ENCODE peak calls at places on chromosomes 16 and 17, in ten cellular contexts. S, P, F, N, H, C, G, Y, W and B are unnamed samples.

GRCh38 chr16:3358884-3359283 is 3.2 kb downstream of the OR2C1 start:
- DNase-seq in H (no peak), P (no peak), F (no peak), W (no peak), S (no peak), G (no peak), N (no peak), C (peak), Y (no peak), B (no peak)

GRCh38 chr17:32281011-32281451 is 15.4 kb downstream of the RHBDL3 start:
- DNase-seq in N (no peak), Y (no peak), W (no peak), C (no peak), G (no peak), F (no peak), H (peak), P (no peak), S (no peak), B (no peak)

GRCh38 chr17:79027274-79027924 is 3.4 kb downstream of the C1QTNF1 start:
- DNase-seq in W (no peak), C (peak), S (peak), H (no peak), F (no peak), G (no peak), N (no peak), P (no peak), Y (no peak), B (no peak)

GRCh38 chr17:320809-321385 is 31.7 kb downstream of the RPH3AL start:
- DNase-seq in S (peak), G (no peak), H (no peak), P (no peak), C (no peak), Y (no peak), N (no peak), W (no peak), F (no peak), B (no peak)

GRCh38 chr17:32253117-32253611 is 12.5 kb upstream of the RHBDL3 start:
- DNase-seq in W (peak), F (peak), Y (peak), H (peak), G (peak), N (peak), C (peak), S (peak), P (peak), B (peak)

GRCh38 chr16:5510819-5511370 is 413.3 kb upstream of the EEF2KMT start:
- DNase-seq in F (no peak), Y (no peak), H (no peak), P (no peak), W (no peak), C (peak), S (no peak), N (no peak), G (no peak), B (no peak)

GRCh38 chr17:55735784-55736405 is 13.2 kb upstream of the TMEM100 start:
- DNase-seq in N (no peak), W (peak), S (no peak), G (no peak), P (peak), Y (peak), C (peak), F (peak), H (no peak), B (no peak)

GRCh38 chr16:85372627-85373372 is 240.3 kb upstream of the GSE1 start:
- DNase-seq in S (no peak), H (no peak), Y (no peak), W (peak), N (peak), C (peak), G (no peak), F (peak), P (no peak), B (no peak)

GRCh38 chr17:49035470-49036269 is 38.5 kb downstream of the IGF2BP1 start:
- DNase-seq in W (peak), Y (peak), S (peak), F (peak), H (peak), N (peak), C (peak), P (peak), G (no peak), B (peak)

GRCh38 chr17:79941088-79942010 is 94.3 kb downstream of the TBC1D16 start:
- DNase-seq in H (no peak), Y (no peak), C (no peak), F (no peak), G (no peak), P (no peak), S (peak), W (no peak), N (no peak), B (no peak)

GRCh38 chr16:6160871-6161270 is 1063.3 kb upstream of the EEF2KMT start:
- DNase-seq in G (no peak), N (no peak), F (no peak), W (no peak), Y (no peak), S (no peak), C (peak), P (no peak), H (no peak), B (no peak)

GRCh38 chr17:58528443-58528842 is 14.0 kb upstream of the MTMR4 start:
- DNase-seq in P (no peak), S (no peak), F (no peak), C (no peak), Y (no peak), H (no peak), G (no peak), W (no peak), N (no peak), B (no peak)

GRCh38 chr17:67569873-67570272 is 147.9 kb upstream of the NOL11 start:
- DNase-seq in N (no peak), S (no peak), H (no peak), G (no peak), W (no peak), F (no peak), C (peak), Y (no peak), P (no peak), B (no peak)

GRCh38 chr17:6775871-6776405 is at the start of gene FBXO39:
- DNase-seq in G (no peak), N (no peak), Y (no peak), P (no peak), F (no peak), S (peak), W (no peak), H (no peak), C (peak), B (no peak)

GRCh38 chr16:90005956-90006663 is 13.1 kb downstream of the DBNDD1 start:
- DNase-seq in F (no peak), Y (no peak), P (no peak), N (no peak), C (no peak), S (no peak), W (no peak), H (no peak), G (no peak), B (no peak)

GRCh38 chr16:51685498-51685897 is 534.4 kb upstream of the SALL1 start:
- DNase-seq in C (no peak), S (no peak), W (no peak), G (no peak), P (no peak), H (no peak), F (no peak), N (no peak), Y (no peak), B (no peak)

GRCh38 chr17:69538795-69539194 is 124.3 kb downstream of the MAP2K6 start:
- DNase-seq in W (no peak), C (no peak), P (no peak), H (no peak), G (no peak), S (no peak), Y (no peak), N (no peak), F (no peak), B (no peak)

GRCh38 chr17:3904486-3904885 is 11.6 kb upstream of the CAMKK1 start:
- DNase-seq in F (no peak), G (no peak), N (no peak), H (no peak), C (no peak), W (no peak), P (no peak), Y (no peak), S (no peak), B (no peak)

GRCh38 chr16:75616541-75617010 is 6.5 kb downstream of the ADAT1 start:
- DNase-seq in N (no peak), Y (no peak), H (no peak), C (no peak), W (no peak), P (no peak), G (no peak), S (no peak), F (no peak), B (no peak)

GRCh38 chr17:82053556-82054263 is 2.0 kb downstream of the GPS1 start:
- DNase-seq in Y (no peak), N (no peak), G (no peak), F (no peak), P (no peak), C (no peak), W (no peak), S (no peak), H (no peak), B (no peak)

GRCh38 chr16:13064821-13065220 is 163.4 kb downstream of the SHISA9 start:
- DNase-seq in H (no peak), C (no peak), P (no peak), N (no peak), F (no peak), Y (no peak), S (no peak), G (no peak), W (no peak), B (no peak)

GRCh38 chr16:16830401-16830800 is 451.5 kb downstream of the NPIPA7 start:
- DNase-seq in C (no peak), P (peak), W (no peak), N (no peak), Y (no peak), H (no peak), S (no peak), F (no peak), G (no peak), B (no peak)

GRCh38 chr16:66881014-66881417 is 701 bp downstream of the PDP2 start:
- DNase-seq in W (no peak), Y (no peak), H (no peak), S (no peak), N (no peak), F (no peak), C (no peak), P (no peak), G (no peak), B (no peak)

GRCh38 chr16:54720259-54720658 is 210.4 kb upstream of the IRX5 start:
- DNase-seq in N (no peak), F (no peak), G (no peak), C (no peak), S (no peak), H (no peak), W (no peak), Y (no peak), P (no peak), B (no peak)

GRCh38 chr16:15686287-15686686 is 36.2 kb downstream of the NDE1 start:
- DNase-seq in F (no peak), N (no peak), W (no peak), H (no peak), C (no peak), Y (no peak), P (no peak), G (no peak), S (no peak), B (no peak)

GRCh38 chr17:45225964-45226530 is 4.4 kb downstream of the FMNL1 start:
- DNase-seq in S (no peak), N (no peak), Y (no peak), G (peak), H (no peak), W (no peak), F (no peak), C (no peak), P (no peak), B (no peak)

GRCh38 chr17:60082946-60083471 is 4.3 kb upstream of the HEATR6 start:
- DNase-seq in Y (no peak), P (no peak), W (no peak), H (no peak), F (no peak), N (no peak), G (no peak), C (no peak), S (no peak), B (no peak)

GRCh38 chr16:77995843-77996455 is 26.4 kb upstream of the CLEC3A start:
- DNase-seq in W (no peak), G (no peak), P (no peak), F (no peak), S (no peak), N (no peak), Y (no peak), C (no peak), H (no peak), B (no peak)

GRCh38 chr16:12059216-12059769 is 82.8 kb downstream of the SNX29 start:
- DNase-seq in F (no peak), Y (no peak), N (no peak), C (peak), W (no peak), P (no peak), G (no peak), S (no peak), H (no peak), B (no peak)

GRCh38 chr16:10321407-10322397 is 64.2 kb upstream of the ATF7IP2 start:
- DNase-seq in W (no peak), H (no peak), F (no peak), N (no peak), S (no peak), Y (no peak), C (no peak), P (no peak), G (no peak), B (no peak)

GRCh38 chr17:79991924-79992656 is 43.6 kb downstream of the TBC1D16 start:
- DNase-seq in Y (peak), H (peak), S (peak), C (no peak), N (no peak), G (no peak), P (peak), W (no peak), F (no peak), B (no peak)

GRCh38 chr17:73720187-73720834 is 76.1 kb upstream of the SDK2 start:
- DNase-seq in G (peak), N (no peak), P (no peak), H (no peak), Y (no peak), C (no peak), F (no peak), S (no peak), W (no peak), B (no peak)